ENCODE peak calls at places on chromosomes 5 and 9, in five cellular contexts. One of them, this sample, is unnamed.
A peak's percentile ranks its signal among the peaks of the same experiment; 100 is the strongest.

GRCh38 chr5:148005788-148006520 is 57.8 kb upstream of the SPINK5 start:
- DNase-seq in fibroblast of lung: no peak
- DNase-seq in HepG2: peak; percentile 2
- DNase-seq in lung: no peak
- DNase-seq in A673: peak; percentile 58
- DNase-seq in this sample: no peak

GRCh38 chr9:135379540-135380267 is 99.9 kb upstream of the PPP1R26 start:
- DNase-seq in fibroblast of lung: no peak
- DNase-seq in A673: peak; percentile 77
- DNase-seq in lung: no peak
- DNase-seq in HepG2: no peak
- DNase-seq in this sample: no peak

GRCh38 chr9:105295986-105296385 is 51.5 kb downstream of the SLC44A1 start:
- DNase-seq in lung: no peak
- DNase-seq in A673: no peak
- DNase-seq in HepG2: no peak
- DNase-seq in fibroblast of lung: peak; percentile 12
- DNase-seq in this sample: no peak

GRCh38 chr9:89969156-89969566 is 364.3 kb downstream of the GADD45G start:
- DNase-seq in A673: no peak
- DNase-seq in fibroblast of lung: peak; percentile 77
- DNase-seq in HepG2: peak; percentile 9
- DNase-seq in lung: no peak
- DNase-seq in this sample: no peak

GRCh38 chr9:116549061-116549664 is 137.9 kb upstream of the TRIM32 start:
- DNase-seq in A673: peak; percentile 12
- DNase-seq in fibroblast of lung: peak; percentile 94
- DNase-seq in lung: peak; percentile 68
- DNase-seq in HepG2: peak; percentile 91
- DNase-seq in this sample: no peak

GRCh38 chr5:130549884-130550552 is 615.0 kb downstream of the HINT1 start:
- DNase-seq in fibroblast of lung: peak; percentile 90
- DNase-seq in lung: no peak
- DNase-seq in A673: peak; percentile 40
- DNase-seq in HepG2: peak; percentile 3
- DNase-seq in this sample: no peak

GRCh38 chr9:78267889-78268288 is 29.0 kb upstream of the PSAT1 start:
- DNase-seq in HepG2: no peak
- DNase-seq in A673: no peak
- DNase-seq in fibroblast of lung: no peak
- DNase-seq in lung: no peak
- DNase-seq in this sample: no peak

GRCh38 chr5:73312872-73313510 is 135.6 kb downstream of the FOXD1 start:
- DNase-seq in HepG2: no peak
- DNase-seq in A673: no peak
- DNase-seq in lung: no peak
- DNase-seq in fibroblast of lung: peak; percentile 61
- DNase-seq in this sample: no peak

GRCh38 chr5:127031147-127031862 is 947 bp upstream of the MARCHF3 start:
- DNase-seq in A673: no peak
- DNase-seq in lung: no peak
- DNase-seq in fibroblast of lung: peak; percentile 7
- DNase-seq in HepG2: no peak
- DNase-seq in this sample: peak; percentile 45

GRCh38 chr9:15755660-15756059 is 202.8 kb downstream of the CCDC171 start:
- DNase-seq in A673: no peak
- DNase-seq in HepG2: no peak
- DNase-seq in lung: no peak
- DNase-seq in fibroblast of lung: no peak
- DNase-seq in this sample: no peak

GRCh38 chr9:124429530-124429867 is 14.3 kb upstream of the PSMB7 start:
- DNase-seq in lung: no peak
- DNase-seq in HepG2: no peak
- DNase-seq in A673: no peak
- DNase-seq in fibroblast of lung: no peak
- DNase-seq in this sample: no peak

GRCh38 chr9:137744632-137745183 is 125.9 kb downstream of the EHMT1 start:
- DNase-seq in lung: no peak
- DNase-seq in A673: no peak
- DNase-seq in fibroblast of lung: no peak
- DNase-seq in HepG2: no peak
- DNase-seq in this sample: no peak

GRCh38 chr9:82148849-82149544 is 160.4 kb downstream of the SPATA31D1 start:
- DNase-seq in HepG2: no peak
- DNase-seq in lung: no peak
- DNase-seq in fibroblast of lung: peak; percentile 98
- DNase-seq in A673: no peak
- DNase-seq in this sample: no peak

GRCh38 chr5:44943637-44944036 is 134.9 kb downstream of the MRPS30 start:
- DNase-seq in lung: no peak
- DNase-seq in fibroblast of lung: no peak
- DNase-seq in HepG2: no peak
- DNase-seq in A673: no peak
- DNase-seq in this sample: no peak

GRCh38 chr9:73573235-73573634 is 421.6 kb downstream of the ANXA1 start:
- DNase-seq in HepG2: no peak
- DNase-seq in lung: no peak
- DNase-seq in A673: no peak
- DNase-seq in fibroblast of lung: no peak
- DNase-seq in this sample: no peak

GRCh38 chr5:98415663-98416062 is 357.8 kb upstream of the RGMB start:
- DNase-seq in A673: no peak
- DNase-seq in fibroblast of lung: peak; percentile 62
- DNase-seq in lung: no peak
- DNase-seq in HepG2: no peak
- DNase-seq in this sample: no peak

GRCh38 chr5:173317852-173318251 is 10.4 kb downstream of the STC2 start:
- DNase-seq in lung: no peak
- DNase-seq in A673: no peak
- DNase-seq in fibroblast of lung: no peak
- DNase-seq in HepG2: no peak
- DNase-seq in this sample: no peak
- H3K36me3 ChIP-seq in lung: no peaks in the 10 kb centered on the region
- H3K36me3 ChIP-seq in A673: peaks cover 63% of the 10 kb centered on the region
- H3K36me3 ChIP-seq in fibroblast of lung: peaks cover 16% of the 10 kb centered on the region
- H3K36me3 ChIP-seq in HepG2: peaks cover 67% of the 10 kb centered on the region
- H3K36me3 ChIP-seq in this sample: no peaks in the 10 kb centered on the region

GRCh38 chr5:181220178-181220515 is 2.9 kb upstream of the TRIM41 start:
- DNase-seq in HepG2: no peak
- DNase-seq in A673: no peak
- DNase-seq in lung: no peak
- DNase-seq in fibroblast of lung: no peak
- DNase-seq in this sample: no peak
- H3K27ac ChIP-seq in HepG2: no peak overlapping the region
- H3K27ac ChIP-seq in A673: no peak overlapping the region
- H3K27ac ChIP-seq in lung: no peak overlapping the region
- H3K27ac ChIP-seq in fibroblast of lung: no peak overlapping the region
- H3K27ac ChIP-seq in this sample: no peak overlapping the region

GRCh38 chr9:96489482-96489979 is 39.6 kb downstream of the HABP4 start:
- DNase-seq in HepG2: no peak
- DNase-seq in fibroblast of lung: no peak
- DNase-seq in lung: no peak
- DNase-seq in A673: no peak
- DNase-seq in this sample: no peak

GRCh38 chr9:96486351-96487029 is 36.5 kb downstream of the HABP4 start:
- DNase-seq in HepG2: no peak
- DNase-seq in fibroblast of lung: peak; percentile 89
- DNase-seq in lung: peak; percentile 45
- DNase-seq in A673: peak; percentile 19
- DNase-seq in this sample: no peak

GRCh38 chr9:96490534-96491078 is 40.6 kb downstream of the HABP4 start:
- DNase-seq in A673: no peak
- DNase-seq in HepG2: peak; percentile 73
- DNase-seq in fibroblast of lung: no peak
- DNase-seq in lung: no peak
- DNase-seq in this sample: no peak

GRCh38 chr9:96487030-96487396 is 37.0 kb downstream of the HABP4 start:
- DNase-seq in fibroblast of lung: no peak
- DNase-seq in HepG2: no peak
- DNase-seq in lung: no peak
- DNase-seq in A673: no peak
- DNase-seq in this sample: no peak

GRCh38 chr9:96487949-96488348 is 38.0 kb downstream of the HABP4 start:
- DNase-seq in A673: no peak
- DNase-seq in HepG2: no peak
- DNase-seq in lung: no peak
- DNase-seq in fibroblast of lung: no peak
- DNase-seq in this sample: no peak
- H3K36me3 ChIP-seq in A673: peaks cover 7% of the 10 kb centered on the region
- H3K36me3 ChIP-seq in HepG2: peaks cover 41% of the 10 kb centered on the region
- H3K36me3 ChIP-seq in lung: peaks cover 2% of the 10 kb centered on the region
- H3K36me3 ChIP-seq in fibroblast of lung: peaks cover 14% of the 10 kb centered on the region
- H3K36me3 ChIP-seq in this sample: peaks cover 44% of the 10 kb centered on the region

DNA sequence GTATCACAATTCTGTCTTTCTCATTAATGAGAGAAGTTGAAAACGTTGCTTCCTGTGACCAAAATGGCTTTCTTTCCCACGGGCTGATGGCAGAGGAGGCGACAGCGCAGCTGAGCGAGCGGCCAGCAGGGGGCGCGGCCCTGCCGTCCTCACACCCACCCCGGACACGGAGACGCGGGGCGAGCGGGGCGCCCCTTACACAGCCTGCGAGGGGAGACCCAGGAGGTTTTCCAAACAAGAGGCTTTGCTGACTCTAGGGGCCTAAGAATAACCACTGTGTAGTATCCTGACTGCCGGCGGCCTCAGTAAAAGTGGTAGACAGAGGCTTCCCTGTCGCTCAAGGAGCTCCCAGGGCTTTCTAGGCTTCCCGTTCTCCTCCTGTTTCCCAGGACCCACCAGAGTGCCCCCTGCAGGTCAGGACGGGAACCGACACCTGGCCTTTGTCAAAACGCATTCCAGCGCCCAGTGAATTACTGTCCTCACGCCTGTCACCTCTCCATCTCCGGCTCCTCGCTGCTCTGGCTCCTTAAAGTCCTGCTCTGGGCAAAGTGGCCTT is 27.3 kb upstream of the FGF1 start:
- DNase-seq in fibroblast of lung: peak; percentile 70
- DNase-seq in lung: peak; percentile 91
- DNase-seq in A673: peak; percentile 94
- DNase-seq in HepG2: peak; percentile 81
- DNase-seq in this sample: peak; percentile 85
- H3K27ac ChIP-seq in fibroblast of lung: peak overlapping the region; percentile 46
- H3K27ac ChIP-seq in lung: peak overlapping the region; percentile 88
- H3K27ac ChIP-seq in A673: peak overlapping the region; percentile 67
- H3K27ac ChIP-seq in HepG2: no peak overlapping the region
- H3K27ac ChIP-seq in this sample: peak overlapping the region; percentile 23

GRCh38 chr5:41856644-41857491 is 13.4 kb downstream of the OXCT1 start:
- DNase-seq in lung: peak; percentile 51
- DNase-seq in HepG2: peak; percentile 58
- DNase-seq in fibroblast of lung: peak; percentile 48
- DNase-seq in A673: peak; percentile 77
- DNase-seq in this sample: peak; percentile 66
- H3K36me3 ChIP-seq in lung: peaks cover 33% of the 10 kb centered on the region
- H3K36me3 ChIP-seq in HepG2: peaks cover 4% of the 10 kb centered on the region
- H3K36me3 ChIP-seq in fibroblast of lung: no peaks in the 10 kb centered on the region
- H3K36me3 ChIP-seq in A673: peaks cover 23% of the 10 kb centered on the region
- H3K36me3 ChIP-seq in this sample: peaks cover 30% of the 10 kb centered on the region

GRCh38 chr5:134569758-134570364 is 44.4 kb downstream of the JADE2 start:
- DNase-seq in A673: no peak
- DNase-seq in lung: no peak
- DNase-seq in fibroblast of lung: no peak
- DNase-seq in HepG2: no peak
- DNase-seq in this sample: no peak
- H3K27ac ChIP-seq in A673: no peak overlapping the region
- H3K27ac ChIP-seq in lung: peak overlapping the region; percentile 57
- H3K27ac ChIP-seq in fibroblast of lung: peak overlapping the region; percentile 77
- H3K27ac ChIP-seq in HepG2: no peak overlapping the region
- H3K27ac ChIP-seq in this sample: no peak overlapping the region

DNA sequence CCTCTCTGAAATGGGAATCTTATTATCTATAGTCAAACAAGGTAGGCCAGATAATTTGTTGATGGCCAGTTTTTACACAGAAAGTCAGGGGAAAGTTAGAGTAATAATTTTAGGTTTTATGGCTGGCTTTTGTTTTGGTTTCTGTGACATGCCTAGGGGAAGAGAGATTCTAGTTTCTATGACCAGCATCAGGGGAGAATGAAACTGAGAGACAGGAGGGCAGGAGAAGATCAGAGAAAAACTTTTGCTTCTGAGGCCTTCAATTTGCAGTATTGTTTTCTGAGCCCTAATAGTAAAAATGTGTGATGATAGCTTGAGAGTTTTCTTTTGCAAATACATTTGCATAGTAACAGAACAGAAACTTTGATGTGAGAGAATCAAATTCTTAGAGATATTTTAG is 564.3 kb downstream of the ZNF608 start:
- DNase-seq in HepG2: no peak
- DNase-seq in lung: no peak
- DNase-seq in A673: no peak
- DNase-seq in fibroblast of lung: no peak
- DNase-seq in this sample: no peak
- H3K36me3 ChIP-seq in HepG2: no peaks in the 10 kb centered on the region
- H3K36me3 ChIP-seq in lung: no peaks in the 10 kb centered on the region
- H3K36me3 ChIP-seq in A673: no peaks in the 10 kb centered on the region
- H3K36me3 ChIP-seq in fibroblast of lung: no peaks in the 10 kb centered on the region
- H3K36me3 ChIP-seq in this sample: no peaks in the 10 kb centered on the region

This sample was measured in CD4-positive, alpha-beta memory T cell.